ENCODE peak calls at places on chromosomes 11 and 22, in four cellular contexts. Z is H1, C is HepG2, A is GM12878. M is an unnamed sample.

GRCh38 chr22:47151490-47151889 is 389.0 kb downstream of the TBC1D22A start:
- DNase-seq in C (no peak), A (no peak), Z (no peak), M (no peak)

GRCh38 chr22:48660795-48661740 is 1166.6 kb downstream of the BRD1 start:
- DNase-seq in A (no peak), Z (no peak), C (no peak), M (no peak)

GRCh38 chr22:47174096-47174495 is 411.6 kb downstream of the TBC1D22A start:
- DNase-seq in Z (no peak), C (no peak), A (no peak), M (no peak)

GRCh38 chr11:77259681-77260080 is 41.8 kb downstream of the GDPD4 start:
- DNase-seq in C (no peak), A (no peak), Z (no peak), M (no peak)

GRCh38 chr22:39134366-39135091 is 18.0 kb downstream of the CBX7 start:
- DNase-seq in C (no peak), A (no peak), Z (no peak), M (no peak)

GRCh38 chr11:75597636-75598035 is 35.6 kb downstream of the SERPINH1 start:
- DNase-seq in C (peak), Z (no peak), A (no peak), M (peak)

GRCh38 chr11:637593-638507 is 781 bp downstream of the DRD4 start:
- DNase-seq in Z (peak), C (no peak), A (no peak), M (peak)

GRCh38 chr11:58923300-58923788 is 15.9 kb upstream of the GLYATL1 start:
- DNase-seq in A (no peak), Z (peak), C (peak), M (peak)

GRCh38 chr22:33114570-33114969 is 56.4 kb upstream of the SYN3 start:
- DNase-seq in Z (no peak), C (no peak), A (no peak), M (peak)

GRCh38 chr11:69808708-69809107 is 10.5 kb downstream of the FGF3 start:
- DNase-seq in Z (no peak), C (no peak), A (no peak), M (peak)

GRCh38 chr11:121907379-121907778 is 208.6 kb downstream of the BLID start:
- DNase-seq in A (no peak), C (no peak), Z (no peak), M (no peak)

GRCh38 chr11:115092516-115092915 is 411.7 kb downstream of the CADM1 start:
- DNase-seq in Z (no peak), C (no peak), A (no peak), M (no peak)

GRCh38 chr11:16890442-16890841 is 123.8 kb downstream of the PLEKHA7 start:
- DNase-seq in Z (no peak), C (no peak), A (no peak), M (no peak)

GRCh38 chr11:37465221-37465620 is 867.2 kb upstream of the RAG2 start:
- DNase-seq in Z (no peak), A (no peak), C (no peak), M (no peak)

GRCh38 chr11:26227311-26227710 is 104.6 kb upstream of the ANO3 start:
- DNase-seq in Z (no peak), C (peak), A (peak), M (peak)

GRCh38 chr11:9529333-9529648 is 44.2 kb upstream of the WEE1 start:
- DNase-seq in A (no peak), Z (no peak), C (no peak), M (peak)

GRCh38 chr11:100980156-100980555 is 149.5 kb downstream of the PGR start:
- DNase-seq in Z (no peak), A (no peak), C (peak), M (no peak)

GRCh38 chr22:23542933-23543332 is 37.2 kb downstream of the IGLL1 start:
- DNase-seq in A (no peak), Z (no peak), C (no peak), M (no peak)

GRCh38 chr11:74256370-74257133 is 54.9 kb downstream of the P4HA3 start:
- DNase-seq in A (no peak), C (peak), Z (no peak), M (no peak)

GRCh38 chr22:44658371-44658953 is 43.5 kb upstream of the PRR5 start:
- DNase-seq in C (no peak), A (no peak), Z (no peak), M (peak)

GRCh38 chr22:46578824-46579561 is 41.2 kb upstream of the GRAMD4 start:
- DNase-seq in Z (no peak), A (no peak), C (peak), M (peak)

GRCh38 chr22:39182478-39183030 is 30.1 kb upstream of the CBX7 start:
- DNase-seq in C (no peak), A (no peak), Z (no peak), M (no peak)

GRCh38 chr11:119356349-119357031 is 10.0 kb upstream of the MFRP start:
- DNase-seq in C (no peak), A (no peak), Z (peak), M (peak)

GRCh38 chr22:42263944-42264343 is 6.5 kb downstream of the TCF20 start:
- DNase-seq in Z (no peak), C (no peak), A (no peak), M (no peak)

GRCh38 chr11:33025339-33025722 is 9.7 kb downstream of the DEPDC7 start:
- DNase-seq in Z (no peak), C (no peak), A (no peak), M (no peak)

GRCh38 chr11:15667127-15667725 is 552.5 kb downstream of the INSC start:
- DNase-seq in Z (no peak), C (no peak), A (no peak), M (no peak)

GRCh38 chr11:15665368-15665871 is 550.7 kb downstream of the INSC start:
- DNase-seq in Z (peak), C (peak), A (no peak), M (no peak)

GRCh38 chr11:15671216-15671615 is 556.5 kb downstream of the INSC start:
- DNase-seq in A (no peak), Z (no peak), C (no peak), M (no peak)

GRCh38 chr11:15670520-15671070 is 555.9 kb downstream of the INSC start:
- DNase-seq in C (no peak), A (no peak), Z (no peak), M (no peak)

GRCh38 chr11:15668718-15669117 is 554.0 kb downstream of the INSC start:
- DNase-seq in Z (no peak), A (no peak), C (no peak), M (no peak)
- TF ChIP-seq TCF12 in Z (no peak), A (no peak), C (no peak), M (no peak)

DNA sequence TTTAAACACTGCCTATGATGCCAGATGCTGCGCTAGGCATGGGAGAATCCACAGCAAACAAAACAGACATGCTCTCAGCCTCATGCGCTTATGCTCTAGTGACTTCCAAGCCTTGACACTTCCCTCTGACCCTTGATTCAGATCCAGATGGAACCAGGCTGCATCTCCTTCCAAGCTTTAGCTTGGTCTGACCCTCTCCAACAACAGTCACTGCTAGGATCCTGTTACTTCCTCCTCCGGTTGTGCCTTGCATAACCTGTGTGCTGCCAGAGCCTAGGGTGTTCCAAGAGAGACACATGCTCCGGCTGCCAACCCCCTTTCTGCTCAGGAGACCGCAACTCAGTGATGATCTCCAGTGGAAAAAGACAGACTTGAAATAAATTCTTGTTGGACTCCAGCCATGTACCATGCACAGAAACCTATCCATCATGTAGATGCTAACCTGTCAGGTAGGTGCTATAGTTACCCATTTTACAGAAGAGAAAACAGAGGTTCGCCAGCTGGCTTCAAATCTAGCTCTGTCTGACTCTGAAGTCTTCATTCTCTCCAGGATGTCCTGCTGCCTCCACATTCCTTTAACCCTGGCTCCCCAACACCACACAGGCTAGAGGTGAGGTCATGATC is 136.3 kb upstream of the TEAD1 start:
- DNase-seq in A (no peak), C (no peak), Z (no peak), M (peak)
- TF ChIP-seq TCF12 in A (no peak), C (no peak), Z (no peak), M (no peak)

DNA sequence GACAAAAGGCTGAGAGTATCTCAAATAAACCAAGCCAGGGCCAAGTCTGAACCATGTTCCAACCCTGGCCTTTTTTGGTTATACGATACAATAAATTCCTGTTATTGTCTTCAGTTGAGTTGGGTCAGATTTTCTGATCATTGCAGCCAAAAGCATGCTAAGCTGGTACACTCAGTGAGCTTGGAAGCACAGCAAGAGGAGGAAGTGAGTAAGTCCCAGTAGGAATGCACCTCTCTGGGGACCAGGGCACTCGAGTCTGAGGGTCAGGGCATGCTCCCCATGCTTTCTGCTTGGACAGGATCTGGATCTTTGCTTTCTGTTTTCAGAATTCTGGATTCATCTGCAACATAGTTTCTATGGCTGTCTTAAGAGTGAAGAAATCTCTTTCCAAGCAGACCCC is 73.1 kb downstream of the TMPRSS5 start:
- DNase-seq in A (no peak), Z (no peak), C (no peak), M (no peak)
- TF ChIP-seq TCF12 in A (no peak), Z (no peak), C (no peak), M (no peak)

DNA sequence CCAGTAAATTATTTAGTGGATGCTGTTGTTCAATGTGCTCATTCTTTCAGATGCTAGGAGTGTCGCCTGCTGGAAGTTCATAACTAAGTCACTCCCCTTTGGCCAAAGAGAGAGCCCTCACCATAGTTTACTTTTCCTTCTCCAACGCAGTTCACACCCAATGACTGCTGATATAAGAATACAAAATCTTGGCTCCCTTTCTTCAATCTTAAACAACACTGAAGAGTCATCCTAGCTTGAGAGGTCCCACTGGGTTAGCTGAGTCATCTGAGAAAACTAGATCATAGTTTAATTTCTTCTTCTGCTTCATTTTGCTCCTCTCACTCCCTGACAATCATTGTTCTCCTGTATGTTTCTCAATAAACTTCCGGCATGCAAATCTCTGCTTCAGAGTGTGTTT is 5.4 kb upstream of the OR52L1 start:
- DNase-seq in Z (no peak), C (no peak), A (no peak), M (no peak)
- TF ChIP-seq TCF12 in Z (no peak), C (no peak), A (no peak), M (no peak)

GRCh38 chr11:65899356-65900124 is 648 bp downstream of the FOSL1 start:
- DNase-seq in C (peak), A (no peak), Z (peak), M (peak)
- TF ChIP-seq TCF12 in C (no peak), A (no peak), Z (no peak), M (no peak)

M was measured in SK-N-SH.